ENCODE peak calls at places on chromosomes 3 and 15, in ten cellular contexts. One of them, this sample, is unnamed.

GRCh38 chr3:142857056-142857455 is 31.8 kb downstream of the PCOLCE2 start:
- DNase-seq in left ventricle myocardium inferior: peak
- DNase-seq in HFF-Myc: no peak
- DNase-seq in upper lobe of right lung: no peak
- DNase-seq in fibroblast of lung: no peak
- DNase-seq in choroid plexus epithelial cell: peak
- DNase-seq in A673: peak
- DNase-seq in fibroblast of the aortic adventitia: no peak
- DNase-seq in cardiac muscle cell: no peak
- DNase-seq in prostate gland: no peak
- DNase-seq in this sample: peak

GRCh38 chr3:175238848-175239247 is 379.7 kb downstream of the NAALADL2 start:
- DNase-seq in left ventricle myocardium inferior: no peak
- DNase-seq in HFF-Myc: no peak
- DNase-seq in upper lobe of right lung: no peak
- DNase-seq in fibroblast of lung: no peak
- DNase-seq in choroid plexus epithelial cell: no peak
- DNase-seq in A673: no peak
- DNase-seq in fibroblast of the aortic adventitia: no peak
- DNase-seq in cardiac muscle cell: no peak
- DNase-seq in prostate gland: no peak
- DNase-seq in this sample: no peak

GRCh38 chr15:52636459-52636858 is 42.7 kb downstream of the ATOSA start:
- DNase-seq in left ventricle myocardium inferior: no peak
- DNase-seq in HFF-Myc: no peak
- DNase-seq in upper lobe of right lung: no peak
- DNase-seq in fibroblast of lung: peak
- DNase-seq in choroid plexus epithelial cell: no peak
- DNase-seq in A673: no peak
- DNase-seq in fibroblast of the aortic adventitia: no peak
- DNase-seq in cardiac muscle cell: no peak
- DNase-seq in prostate gland: no peak
- DNase-seq in this sample: no peak

GRCh38 chr15:69853572-69853971 is 244.1 kb downstream of the TLE3 start:
- DNase-seq in left ventricle myocardium inferior: no peak
- DNase-seq in HFF-Myc: no peak
- DNase-seq in upper lobe of right lung: no peak
- DNase-seq in fibroblast of lung: peak
- DNase-seq in choroid plexus epithelial cell: peak
- DNase-seq in A673: peak
- DNase-seq in fibroblast of the aortic adventitia: peak
- DNase-seq in cardiac muscle cell: peak
- DNase-seq in prostate gland: no peak
- DNase-seq in this sample: peak

GRCh38 chr3:131549340-131549739 is 46.6 kb upstream of the MRPL3 start:
- DNase-seq in left ventricle myocardium inferior: no peak
- DNase-seq in HFF-Myc: no peak
- DNase-seq in upper lobe of right lung: no peak
- DNase-seq in fibroblast of lung: no peak
- DNase-seq in choroid plexus epithelial cell: peak
- DNase-seq in A673: peak
- DNase-seq in fibroblast of the aortic adventitia: no peak
- DNase-seq in cardiac muscle cell: no peak
- DNase-seq in prostate gland: no peak
- DNase-seq in this sample: peak

GRCh38 chr3:4738737-4739274 is 240.4 kb upstream of the BHLHE40 start:
- DNase-seq in left ventricle myocardium inferior: no peak
- DNase-seq in HFF-Myc: no peak
- DNase-seq in upper lobe of right lung: no peak
- DNase-seq in fibroblast of lung: no peak
- DNase-seq in choroid plexus epithelial cell: no peak
- DNase-seq in A673: no peak
- DNase-seq in fibroblast of the aortic adventitia: no peak
- DNase-seq in cardiac muscle cell: no peak
- DNase-seq in prostate gland: no peak
- DNase-seq in this sample: peak

GRCh38 chr3:126607214-126607908 is 47.6 kb downstream of the TXNRD3 start:
- DNase-seq in left ventricle myocardium inferior: no peak
- DNase-seq in HFF-Myc: no peak
- DNase-seq in upper lobe of right lung: no peak
- DNase-seq in fibroblast of lung: peak
- DNase-seq in choroid plexus epithelial cell: peak
- DNase-seq in A673: no peak
- DNase-seq in fibroblast of the aortic adventitia: peak
- DNase-seq in cardiac muscle cell: peak
- DNase-seq in prostate gland: no peak
- DNase-seq in this sample: peak

GRCh38 chr15:70910958-70911357 is 18.3 kb downstream of the LRRC49 start:
- DNase-seq in left ventricle myocardium inferior: no peak
- DNase-seq in HFF-Myc: no peak
- DNase-seq in upper lobe of right lung: no peak
- DNase-seq in fibroblast of lung: no peak
- DNase-seq in choroid plexus epithelial cell: no peak
- DNase-seq in A673: no peak
- DNase-seq in fibroblast of the aortic adventitia: no peak
- DNase-seq in cardiac muscle cell: no peak
- DNase-seq in prostate gland: no peak
- DNase-seq in this sample: no peak

GRCh38 chr3:127889461-127889863 is 25.6 kb upstream of the KBTBD12 start:
- DNase-seq in left ventricle myocardium inferior: no peak
- DNase-seq in HFF-Myc: no peak
- DNase-seq in upper lobe of right lung: no peak
- DNase-seq in fibroblast of lung: peak
- DNase-seq in choroid plexus epithelial cell: peak
- DNase-seq in A673: no peak
- DNase-seq in fibroblast of the aortic adventitia: peak
- DNase-seq in cardiac muscle cell: peak
- DNase-seq in prostate gland: no peak
- DNase-seq in this sample: peak

GRCh38 chr3:143820466-143821221 is 27.6 kb downstream of the SLC9A9 start:
- DNase-seq in left ventricle myocardium inferior: no peak
- DNase-seq in HFF-Myc: no peak
- DNase-seq in upper lobe of right lung: no peak
- DNase-seq in fibroblast of lung: no peak
- DNase-seq in choroid plexus epithelial cell: peak
- DNase-seq in A673: peak
- DNase-seq in fibroblast of the aortic adventitia: no peak
- DNase-seq in cardiac muscle cell: no peak
- DNase-seq in prostate gland: no peak
- DNase-seq in this sample: no peak

GRCh38 chr3:39529551-39529950 is 62.1 kb downstream of the MOBP start:
- DNase-seq in left ventricle myocardium inferior: no peak
- DNase-seq in HFF-Myc: no peak
- DNase-seq in upper lobe of right lung: no peak
- DNase-seq in fibroblast of lung: no peak
- DNase-seq in choroid plexus epithelial cell: no peak
- DNase-seq in A673: no peak
- DNase-seq in fibroblast of the aortic adventitia: no peak
- DNase-seq in cardiac muscle cell: no peak
- DNase-seq in prostate gland: no peak
- DNase-seq in this sample: no peak

GRCh38 chr3:149765762-149766334 is 13.6 kb upstream of the COMMD2 start:
- DNase-seq in left ventricle myocardium inferior: no peak
- DNase-seq in HFF-Myc: no peak
- DNase-seq in upper lobe of right lung: no peak
- DNase-seq in fibroblast of lung: peak
- DNase-seq in choroid plexus epithelial cell: peak
- DNase-seq in A673: peak
- DNase-seq in fibroblast of the aortic adventitia: peak
- DNase-seq in cardiac muscle cell: peak
- DNase-seq in prostate gland: no peak
- DNase-seq in this sample: peak

GRCh38 chr3:42505849-42506410 is 3.5 kb downstream of the VIPR1 start:
- DNase-seq in left ventricle myocardium inferior: no peak
- DNase-seq in HFF-Myc: no peak
- DNase-seq in upper lobe of right lung: peak
- DNase-seq in fibroblast of lung: no peak
- DNase-seq in choroid plexus epithelial cell: no peak
- DNase-seq in A673: no peak
- DNase-seq in fibroblast of the aortic adventitia: no peak
- DNase-seq in cardiac muscle cell: no peak
- DNase-seq in prostate gland: no peak
- DNase-seq in this sample: no peak

GRCh38 chr15:74133703-74134386 is 3.5 kb downstream of the ISLR2 start:
- DNase-seq in left ventricle myocardium inferior: no peak
- DNase-seq in HFF-Myc: no peak
- DNase-seq in upper lobe of right lung: no peak
- DNase-seq in fibroblast of lung: no peak
- DNase-seq in choroid plexus epithelial cell: no peak
- DNase-seq in A673: no peak
- DNase-seq in fibroblast of the aortic adventitia: no peak
- DNase-seq in cardiac muscle cell: no peak
- DNase-seq in prostate gland: no peak
- DNase-seq in this sample: no peak

GRCh38 chr15:98955980-98956723 is 51.4 kb downstream of the PGPEP1L start:
- DNase-seq in left ventricle myocardium inferior: no peak
- DNase-seq in HFF-Myc: no peak
- DNase-seq in upper lobe of right lung: no peak
- DNase-seq in fibroblast of lung: no peak
- DNase-seq in choroid plexus epithelial cell: no peak
- DNase-seq in A673: no peak
- DNase-seq in fibroblast of the aortic adventitia: no peak
- DNase-seq in cardiac muscle cell: no peak
- DNase-seq in prostate gland: no peak
- DNase-seq in this sample: no peak

GRCh38 chr3:183563686-183563941 is 8.1 kb upstream of the KLHL6 start:
- DNase-seq in left ventricle myocardium inferior: no peak
- DNase-seq in HFF-Myc: no peak
- DNase-seq in upper lobe of right lung: no peak
- DNase-seq in fibroblast of lung: no peak
- DNase-seq in choroid plexus epithelial cell: no peak
- DNase-seq in A673: no peak
- DNase-seq in fibroblast of the aortic adventitia: no peak
- DNase-seq in cardiac muscle cell: no peak
- DNase-seq in prostate gland: no peak
- DNase-seq in this sample: no peak

GRCh38 chr3:98521897-98522537 is 685 bp downstream of the CLDND1 start:
- DNase-seq in left ventricle myocardium inferior: no peak
- DNase-seq in HFF-Myc: peak
- DNase-seq in upper lobe of right lung: no peak
- DNase-seq in fibroblast of lung: peak
- DNase-seq in choroid plexus epithelial cell: peak
- DNase-seq in A673: peak
- DNase-seq in fibroblast of the aortic adventitia: peak
- DNase-seq in cardiac muscle cell: peak
- DNase-seq in prostate gland: peak
- DNase-seq in this sample: peak
- H3K4me3 ChIP-seq in left ventricle myocardium inferior: peak
- H3K4me3 ChIP-seq in HFF-Myc: peak
- H3K4me3 ChIP-seq in upper lobe of right lung: peak
- H3K4me3 ChIP-seq in fibroblast of lung: peak
- H3K4me3 ChIP-seq in choroid plexus epithelial cell: peak
- H3K4me3 ChIP-seq in A673: peak
- H3K4me3 ChIP-seq in fibroblast of the aortic adventitia: peak
- H3K4me3 ChIP-seq in cardiac muscle cell: peak
- H3K4me3 ChIP-seq in prostate gland: peak
- H3K4me3 ChIP-seq in this sample: peak

DNA sequence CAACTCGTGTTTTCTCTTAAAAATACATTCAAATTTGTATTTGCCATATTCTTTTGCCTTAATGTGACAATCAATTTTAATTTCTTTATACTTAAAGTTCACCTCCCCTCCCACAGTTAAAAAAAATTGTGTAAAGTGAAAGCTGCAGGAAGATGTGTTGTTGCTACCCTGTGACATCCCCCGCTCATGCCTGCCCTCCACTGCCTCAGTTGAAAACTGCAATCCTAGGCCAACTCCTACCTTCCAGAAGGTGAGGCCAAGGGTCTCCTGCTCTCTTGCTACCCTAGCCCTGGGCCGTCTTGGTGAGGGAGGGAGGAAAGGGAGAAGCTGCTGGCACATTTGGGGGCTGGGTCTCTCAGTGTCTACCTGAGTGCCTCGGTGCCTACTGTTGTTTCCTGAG is 57.0 kb upstream of the CMTM7 start:
- DNase-seq in left ventricle myocardium inferior: no peak
- DNase-seq in HFF-Myc: no peak
- DNase-seq in upper lobe of right lung: no peak
- DNase-seq in fibroblast of lung: no peak
- DNase-seq in choroid plexus epithelial cell: no peak
- DNase-seq in A673: no peak
- DNase-seq in fibroblast of the aortic adventitia: no peak
- DNase-seq in cardiac muscle cell: no peak
- DNase-seq in prostate gland: no peak
- DNase-seq in this sample: peak
- TF ChIP-seq CTCF in left ventricle myocardium inferior: peak
- TF ChIP-seq CTCF in HFF-Myc: peak
- TF ChIP-seq CTCF in upper lobe of right lung: no peak
- TF ChIP-seq CTCF in fibroblast of lung: peak
- TF ChIP-seq CTCF in choroid plexus epithelial cell: peak
- TF ChIP-seq CTCF in A673: peak
- TF ChIP-seq CTCF in fibroblast of the aortic adventitia: peak
- TF ChIP-seq CTCF in cardiac muscle cell: peak
- TF ChIP-seq CTCF in prostate gland: no peak
- TF ChIP-seq CTCF in this sample: peak

DNA sequence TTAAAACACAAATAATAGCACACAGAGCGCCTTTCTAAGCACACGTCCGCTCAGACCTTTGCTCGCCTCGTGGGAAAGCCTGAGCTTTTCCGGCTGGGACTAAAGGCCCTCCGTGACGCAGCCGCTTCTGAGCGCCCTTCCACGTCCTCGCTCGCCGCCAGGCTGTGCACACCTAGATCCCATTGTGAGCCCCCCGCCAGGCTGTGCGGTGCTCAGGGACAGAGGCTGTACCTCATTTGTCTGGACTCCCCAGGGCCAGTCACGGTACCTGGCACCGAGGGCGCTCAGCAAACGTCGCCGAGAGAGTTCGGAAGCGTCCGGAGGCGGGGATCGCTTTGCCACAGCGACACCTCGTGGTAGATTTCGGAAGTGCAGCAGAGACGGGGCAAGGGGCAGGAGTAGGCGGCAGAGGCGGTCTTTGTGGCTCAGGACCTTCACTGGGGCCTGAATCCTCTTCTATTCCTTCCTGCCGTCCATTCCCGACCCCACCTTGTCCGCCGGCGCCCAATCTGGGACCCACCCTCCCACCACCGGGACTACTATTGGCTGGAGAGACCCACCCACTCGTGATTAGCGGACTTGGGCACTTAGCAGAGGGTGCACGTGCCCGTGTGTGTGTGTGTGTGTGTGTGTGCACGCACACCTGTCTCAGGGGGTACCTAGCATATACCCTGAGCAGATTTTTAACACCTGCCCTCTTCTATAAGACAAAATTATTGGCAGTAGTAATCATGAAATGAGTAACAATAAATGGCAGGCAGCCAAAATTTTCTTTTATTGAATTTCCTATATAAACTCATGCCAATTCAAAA is 65.6 kb downstream of the RHCG start:
- DNase-seq in left ventricle myocardium inferior: peak
- DNase-seq in HFF-Myc: peak
- DNase-seq in upper lobe of right lung: peak
- DNase-seq in fibroblast of lung: peak
- DNase-seq in choroid plexus epithelial cell: peak
- DNase-seq in A673: peak
- DNase-seq in fibroblast of the aortic adventitia: peak
- DNase-seq in cardiac muscle cell: peak
- DNase-seq in prostate gland: peak
- DNase-seq in this sample: peak
- H3K4me3 ChIP-seq in left ventricle myocardium inferior: peak
- H3K4me3 ChIP-seq in HFF-Myc: peak
- H3K4me3 ChIP-seq in upper lobe of right lung: peak
- H3K4me3 ChIP-seq in fibroblast of lung: peak
- H3K4me3 ChIP-seq in choroid plexus epithelial cell: peak
- H3K4me3 ChIP-seq in A673: peak
- H3K4me3 ChIP-seq in fibroblast of the aortic adventitia: peak
- H3K4me3 ChIP-seq in cardiac muscle cell: peak
- H3K4me3 ChIP-seq in prostate gland: peak
- H3K4me3 ChIP-seq in this sample: peak

GRCh38 chr15:62365795-62366442 is 200.8 kb upstream of the C2CD4B start:
- DNase-seq in left ventricle myocardium inferior: no peak
- DNase-seq in HFF-Myc: no peak
- DNase-seq in upper lobe of right lung: no peak
- DNase-seq in fibroblast of lung: no peak
- DNase-seq in choroid plexus epithelial cell: no peak
- DNase-seq in A673: no peak
- DNase-seq in fibroblast of the aortic adventitia: no peak
- DNase-seq in cardiac muscle cell: no peak
- DNase-seq in prostate gland: no peak
- DNase-seq in this sample: peak
- TF ChIP-seq CTCF in left ventricle myocardium inferior: no peak
- TF ChIP-seq CTCF in HFF-Myc: no peak
- TF ChIP-seq CTCF in upper lobe of right lung: no peak
- TF ChIP-seq CTCF in fibroblast of lung: no peak
- TF ChIP-seq CTCF in choroid plexus epithelial cell: no peak
- TF ChIP-seq CTCF in A673: no peak
- TF ChIP-seq CTCF in fibroblast of the aortic adventitia: no peak
- TF ChIP-seq CTCF in cardiac muscle cell: no peak
- TF ChIP-seq CTCF in prostate gland: no peak
- TF ChIP-seq CTCF in this sample: no peak

This sample was measured in epithelial cell of esophagus.